ENCODE peak calls at places on chromosomes 16 and 17, in nine cellular contexts. L, D, Z, E, Q, N, H, V and O are unnamed samples.

GRCh38 chr17:2484876-2485275 is 26.8 kb downstream of the METTL16 start:
- DNase-seq in L (no peak), D (no peak), Z (no peak), E (no peak), Q (no peak), N (no peak), H (no peak), V (no peak), O (no peak)

GRCh38 chr17:59456428-59456827 is 109.0 kb upstream of the DHX40 start:
- DNase-seq in L (no peak), D (no peak), Z (no peak), E (no peak), Q (no peak), N (no peak), H (no peak), V (no peak), O (no peak)

GRCh38 chr16:22353188-22353919 is 21.1 kb downstream of the CDR2 start:
- DNase-seq in L (no peak), D (no peak), Z (no peak), E (no peak), Q (no peak), N (no peak), H (no peak), V (peak; percentile 32), O (no peak)

GRCh38 chr17:48491527-48492273 is 39.1 kb downstream of the HOXB1 start:
- DNase-seq in L (no peak), D (no peak), Z (no peak), E (no peak), Q (no peak), N (no peak), H (no peak), V (no peak), O (no peak)

GRCh38 chr17:2068101-2068518 is 13.2 kb downstream of the HIC1 start:
- DNase-seq in L (no peak), D (no peak), Z (no peak), E (peak; percentile 55), Q (no peak), N (no peak), H (no peak), V (no peak), O (no peak)

GRCh38 chr16:85524630-85525463 is 88.3 kb upstream of the GSE1 start:
- DNase-seq in L (peak; percentile 90), D (peak; percentile 53), Z (no peak), E (no peak), Q (no peak), N (no peak), H (peak; percentile 22), V (no peak), O (peak; percentile 89)

GRCh38 chr17:52244689-52245088 is 86.2 kb upstream of the CA10 start:
- DNase-seq in L (no peak), D (no peak), Z (no peak), E (no peak), Q (no peak), N (no peak), H (no peak), V (no peak), O (no peak)

GRCh38 chr17:66542967-66543525 is 240.6 kb downstream of the PRKCA start:
- DNase-seq in L (no peak), D (no peak), Z (no peak), E (no peak), Q (no peak), N (no peak), H (no peak), V (no peak), O (no peak)

GRCh38 chr16:57284206-57284951 is at the start of gene PLLP:
- DNase-seq in L (peak; percentile 69), D (peak; percentile 74), Z (peak; percentile 35), E (no peak), Q (peak; percentile 51), N (no peak), H (no peak), V (peak; percentile 59), O (no peak)

GRCh38 chr17:8735336-8735939 is 9.2 kb downstream of the CCDC42 start:
- DNase-seq in L (no peak), D (no peak), Z (no peak), E (no peak), Q (no peak), N (no peak), H (no peak), V (no peak), O (no peak)

GRCh38 chr16:87416826-87417471 is 24.8 kb downstream of the MAP1LC3B start:
- DNase-seq in L (no peak), D (no peak), Z (peak; percentile 35), E (peak; percentile 56), Q (peak; percentile 56), N (no peak), H (peak; percentile 75), V (peak; percentile 42), O (peak; percentile 66)

DNA sequence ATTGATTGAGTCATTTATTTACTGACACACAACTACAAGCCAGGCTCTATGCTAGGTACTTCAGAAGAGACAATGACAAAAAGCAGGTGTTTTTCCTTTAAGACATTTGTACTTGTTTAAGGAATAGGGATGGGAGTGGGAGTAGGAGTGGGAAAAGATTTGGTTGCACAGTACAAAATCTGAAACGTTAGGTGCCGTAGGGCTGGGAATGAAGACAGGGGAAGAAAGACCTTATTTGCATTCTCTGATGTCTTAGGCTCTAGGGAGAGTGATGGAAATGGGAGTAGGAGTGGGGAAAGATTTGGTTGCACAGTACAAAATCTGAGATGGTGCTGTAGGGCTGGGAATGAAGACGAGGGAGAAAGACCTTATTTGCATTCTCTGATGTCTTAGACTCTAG is 28.7 kb upstream of the OR4D1 start:
- DNase-seq in L (no peak), D (no peak), Z (no peak), E (no peak), Q (no peak), N (no peak), H (no peak), V (no peak), O (no peak)
- H3K27ac ChIP-seq in L (no peak overlapping the region), D (no peak overlapping the region), Z (no peak overlapping the region), E (no peak overlapping the region), Q (no peak overlapping the region), N (no peak overlapping the region), H (no peak overlapping the region), V (no peak overlapping the region), O (no peak overlapping the region)

DNA sequence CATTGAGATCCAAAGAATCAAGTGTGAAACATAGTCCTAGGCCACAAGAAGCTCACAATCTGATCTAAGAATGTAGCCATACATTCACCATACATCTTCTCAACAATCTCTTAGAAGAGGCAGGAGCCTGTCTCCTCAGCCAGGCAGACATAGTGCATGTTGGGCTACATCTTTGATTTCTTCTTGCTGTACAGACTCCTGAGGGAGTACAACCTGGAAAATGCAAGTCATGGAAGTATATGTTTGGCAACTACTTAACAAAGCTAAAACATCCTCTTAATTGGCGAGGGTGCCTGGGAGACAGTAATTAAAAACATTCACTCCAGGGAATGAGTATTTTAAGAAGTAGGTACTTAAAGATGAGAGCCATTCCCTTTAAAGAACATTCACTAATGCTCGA is 79.2 kb upstream of the NOG start:
- DNase-seq in L (no peak), D (no peak), Z (no peak), E (no peak), Q (no peak), N (no peak), H (no peak), V (no peak), O (no peak)
- H3K4me3 ChIP-seq in L (no peak overlapping the region), D (no peak overlapping the region), Z (no peak overlapping the region), E (no peak overlapping the region), Q (no peak overlapping the region), N (no peak overlapping the region), H (no peak overlapping the region), V (no peak overlapping the region), O (no peak overlapping the region)

GRCh38 chr17:4542003-4542725 is 13.0 kb downstream of the MYBBP1A start:
- DNase-seq in L (peak; percentile 43), D (no peak), Z (no peak), E (no peak), Q (no peak), N (no peak), H (no peak), V (no peak), O (no peak)

GRCh38 chr17:4544135-4544651 is 11.0 kb downstream of the MYBBP1A start:
- DNase-seq in L (peak; percentile 38), D (no peak), Z (no peak), E (no peak), Q (no peak), N (no peak), H (no peak), V (no peak), O (no peak)

GRCh38 chr17:4542726-4543191 is 12.4 kb downstream of the MYBBP1A start:
- DNase-seq in L (no peak), D (peak; percentile 46), Z (no peak), E (peak; percentile 18), Q (no peak), N (no peak), H (no peak), V (no peak), O (no peak)

GRCh38 chr17:4544656-4545216 is 10.4 kb downstream of the MYBBP1A start:
- DNase-seq in L (no peak), D (no peak), Z (no peak), E (no peak), Q (peak; percentile 45), N (no peak), H (no peak), V (no peak), O (no peak)

GRCh38 chr17:4543557-4544026 is 11.6 kb downstream of the MYBBP1A start:
- DNase-seq in L (no peak), D (no peak), Z (no peak), E (peak; percentile 14), Q (no peak), N (no peak), H (no peak), V (no peak), O (no peak)
- H3K36me3 ChIP-seq in L (peaks cover 95% of the 10 kb centered on the region), D (peaks cover 100% of the 10 kb centered on the region), Z (peaks cover 49% of the 10 kb centered on the region), E (no peaks in the 10 kb centered on the region), Q (no peaks in the 10 kb centered on the region), N (no peaks in the 10 kb centered on the region), H (peaks cover 100% of the 10 kb centered on the region), V (no peaks in the 10 kb centered on the region), O (peaks cover 85% of the 10 kb centered on the region)

GRCh38 chr16:240559-240958 is 5.9 kb downstream of the FAM234A start:
- DNase-seq in L (no peak), D (no peak), Z (no peak), E (no peak), Q (no peak), N (no peak), H (no peak), V (no peak), O (no peak)
- H3K27ac ChIP-seq in L (no peak overlapping the region), D (peak overlapping the region; percentile 15), Z (no peak overlapping the region), E (no peak overlapping the region), Q (no peak overlapping the region), N (no peak overlapping the region), H (peak overlapping the region; percentile 36), V (no peak overlapping the region), O (no peak overlapping the region)